ENCODE peak calls at places on chromosome 3, in nine cellular contexts. L is GM10248, Y is left ventricle myocardium inferior, D is foreskin fibroblast, C is psoas muscle, G is neural crest cell, M is retinal pigment epithelial cell, K is fibroblast of mammary gland, Z is HFFc6. U is an unnamed sample.

GRCh38 chr3:112740800-112741199 is 99.9 kb upstream of the CCDC80 start:
- DNase-seq in Y (no peak), L (no peak), M (no peak), C (no peak), K (no peak), D (no peak), G (no peak), Z (no peak), U (no peak)

GRCh38 chr3:133979553-133979952 is 50.2 kb downstream of the SLCO2A1 start:
- DNase-seq in M (no peak), L (no peak), K (no peak), C (no peak), G (no peak), Z (no peak), Y (no peak), D (no peak), U (no peak)

GRCh38 chr3:164460851-164461250 is 617.4 kb downstream of the SI start:
- DNase-seq in Z (no peak), Y (no peak), M (no peak), G (no peak), C (no peak), L (no peak), K (no peak), D (no peak), U (no peak)

GRCh38 chr3:127159547-127159946 is 33.4 kb upstream of the PRR23E start:
- DNase-seq in D (no peak), M (no peak), L (no peak), Z (no peak), Y (no peak), G (no peak), C (no peak), K (no peak), U (no peak)

GRCh38 chr3:154889227-154889634 is 190.9 kb upstream of the MME start:
- DNase-seq in Y (no peak), D (no peak), K (no peak), M (no peak), Z (no peak), G (no peak), C (no peak), L (no peak), U (peak; percentile 87)

GRCh38 chr3:135623558-135623957 is 342.0 kb upstream of the PPP2R3A start:
- DNase-seq in K (no peak), G (no peak), C (no peak), Y (no peak), L (no peak), M (no peak), D (no peak), Z (no peak), U (no peak)

GRCh38 chr3:186425788-186426730 is 64.0 kb upstream of the DGKG start:
- DNase-seq in M (peak; percentile 94), Y (no peak), Z (peak; percentile 85), C (no peak), L (no peak), K (peak; percentile 90), D (peak; percentile 41), G (no peak), U (no peak)

GRCh38 chr3:136021798-136022197 is 56.3 kb downstream of the PPP2R3A start:
- DNase-seq in Y (no peak), L (no peak), M (no peak), C (no peak), D (no peak), K (peak; percentile 62), Z (no peak), G (no peak), U (no peak)

GRCh38 chr3:140242818-140243276 is 307.9 kb downstream of the CLSTN2 start:
- DNase-seq in K (peak; percentile 38), D (no peak), M (peak; percentile 93), C (no peak), L (no peak), Z (no peak), G (no peak), Y (no peak), U (no peak)

GRCh38 chr3:160987982-160988964 is 116.9 kb downstream of the B3GALNT1 start:
- DNase-seq in D (no peak), L (no peak), Y (no peak), Z (no peak), G (no peak), K (no peak), M (no peak), C (no peak), U (no peak)

GRCh38 chr3:178137206-178137605 is 399.0 kb upstream of the KCNMB2 start:
- DNase-seq in M (no peak), G (no peak), K (no peak), C (no peak), D (peak; percentile 10), L (no peak), Y (no peak), Z (no peak), U (no peak)

GRCh38 chr3:136239094-136239493 is 11.0 kb upstream of the PCCB start:
- DNase-seq in G (no peak), L (no peak), C (no peak), D (no peak), K (no peak), Z (no peak), Y (no peak), M (no peak), U (no peak)

GRCh38 chr3:186783731-186784515 is 546 bp downstream of the EIF4A2 start:
- DNase-seq in K (peak; percentile 68), M (no peak), C (peak; percentile 88), Y (peak; percentile 88), G (peak; percentile 70), Z (peak; percentile 64), L (peak; percentile 81), D (peak; percentile 68), U (no peak)

GRCh38 chr3:144053121-144053520 is 81.5 kb downstream of the DIPK2A start:
- DNase-seq in M (peak; percentile 43), G (no peak), L (no peak), Z (peak; percentile 91), C (no peak), K (peak; percentile 69), D (peak; percentile 57), Y (no peak), U (no peak)

GRCh38 chr3:14148041-14148985 is 23.5 kb downstream of the TMEM43 start:
- DNase-seq in M (peak; percentile 72), D (no peak), G (no peak), Z (no peak), L (no peak), Y (no peak), C (no peak), K (no peak), U (no peak)
- TF ChIP-seq CTCF in M (peak; percentile 35), D (peak; percentile 9), G (peak; percentile 39), Z (peak; percentile 34), L (no peak), Y (no peak), C (no peak), K (no peak), U (peak; percentile 31)

DNA sequence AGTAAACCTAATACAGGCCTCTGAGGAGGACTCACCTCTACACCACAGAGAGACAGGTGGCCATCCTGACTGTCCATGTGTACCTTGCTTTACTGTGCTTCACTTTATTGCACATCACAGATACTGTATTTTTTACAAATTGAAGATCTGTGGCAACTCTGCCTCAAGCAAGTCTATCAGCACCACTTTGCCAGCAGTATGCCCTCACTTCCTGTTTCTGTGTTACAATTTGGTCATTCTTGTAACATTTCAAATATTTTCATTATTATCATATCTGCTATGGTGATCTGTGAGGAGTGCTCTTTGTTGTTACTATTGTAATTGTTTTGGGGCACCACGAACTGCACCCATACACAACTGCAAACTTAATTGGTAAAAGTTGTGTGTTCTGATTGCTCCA is 78.0 kb downstream of the BBX start:
- DNase-seq in Y (no peak), M (no peak), L (no peak), C (no peak), D (no peak), G (no peak), Z (no peak), K (no peak), U (no peak)
- TF ChIP-seq CTCF in Y (peak; percentile 12), M (no peak), L (no peak), C (no peak), D (no peak), G (no peak), Z (no peak), K (no peak), U (peak; percentile 22)

GRCh38 chr3:55524565-55525244 is 37.6 kb upstream of the WNT5A start:
- DNase-seq in D (no peak), L (no peak), K (peak; percentile 69), C (no peak), Y (no peak), G (no peak), M (peak; percentile 54), Z (peak; percentile 28), U (no peak)
- TF ChIP-seq CTCF in D (no peak), L (no peak), K (no peak), C (no peak), Y (no peak), G (no peak), M (no peak), Z (no peak), U (peak; percentile 56)

GRCh38 chr3:41893977-41894376 is 67.9 kb downstream of the ULK4 start:
- DNase-seq in G (no peak), Y (no peak), M (no peak), Z (peak; percentile 42), C (no peak), D (peak; percentile 41), L (peak; percentile 23), K (peak; percentile 66), U (no peak)
- TF ChIP-seq CTCF in G (peak; percentile 74), Y (peak; percentile 68), M (peak; percentile 39), Z (peak; percentile 80), C (peak; percentile 60), D (peak; percentile 25), L (peak; percentile 28), K (peak; percentile 44), U (peak; percentile 95)

GRCh38 chr3:82329300-82329699 is 567.9 kb upstream of the GBE1 start:
- DNase-seq in Z (no peak), K (no peak), M (no peak), Y (no peak), C (no peak), L (no peak), G (no peak), D (no peak), U (no peak)
- TF ChIP-seq CTCF in Z (peak; percentile 67), K (peak; percentile 24), M (peak; percentile 38), Y (peak; percentile 56), C (peak; percentile 37), L (no peak), G (peak; percentile 63), D (peak; percentile 4), U (peak; percentile 77)

GRCh38 chr3:107543666-107544065 is 20.9 kb downstream of the BBX start:
- DNase-seq in Z (no peak), Y (no peak), K (peak; percentile 31), G (no peak), D (no peak), C (no peak), L (no peak), M (no peak), U (no peak)
- TF ChIP-seq CTCF in Z (peak; percentile 67), Y (peak; percentile 49), K (no peak), G (peak; percentile 46), D (peak; percentile 7), C (no peak), L (no peak), M (peak; percentile 45), U (peak; percentile 69)

GRCh38 chr3:129628169-129628522 is 21.7 kb upstream of the PLXND1 start:
- DNase-seq in G (no peak), Z (no peak), D (peak; percentile 55), C (no peak), Y (no peak), K (peak; percentile 74), L (no peak), M (no peak), U (no peak)
- TF ChIP-seq CTCF in G (no peak), Z (peak; percentile 31), D (no peak), C (no peak), Y (no peak), K (no peak), L (no peak), M (no peak), U (peak; percentile 28)